ENCODE peak calls at places on chromosomes 2 and 18, in four cellular contexts. S, Q, X and T are unnamed samples.

GRCh38 chr2:180882959-180883358 is 97.4 kb upstream of the UBE2E3 start:
- DNase-seq in S (no peak), Q (no peak), X (no peak), T (no peak)

GRCh38 chr2:240584486-240585031 is 2.0 kb upstream of the CAPN10 start:
- DNase-seq in S (no peak), X (peak; percentile 55), Q (no peak), T (no peak)

GRCh38 chr18:27823053-27823452 is 353.9 kb downstream of the CDH2 start:
- DNase-seq in S (no peak), X (no peak), Q (no peak), T (no peak)

GRCh38 chr18:45248240-45248903 is 366.9 kb upstream of the SLC14A2 start:
- DNase-seq in S (peak; percentile 9), X (peak; percentile 98), Q (peak; percentile 74), T (peak; percentile 80)

GRCh38 chr2:218282173-218282991 is 9.9 kb downstream of the TMBIM1 start:
- DNase-seq in Q (no peak), S (peak; percentile 60), X (peak; percentile 62), T (no peak)

GRCh38 chr18:23115683-23116096 is 19.6 kb upstream of the CABLES1 start:
- DNase-seq in Q (peak; percentile 95), S (peak; percentile 37), X (peak; percentile 98), T (peak; percentile 99)

GRCh38 chr2:102660574-102660973 is 41.2 kb downstream of the SLC9A2 start:
- DNase-seq in S (no peak), X (no peak), Q (no peak), T (no peak)

GRCh38 chr2:190948671-190949070 is 65.3 kb downstream of the STAT1 start:
- DNase-seq in S (no peak), X (peak; percentile 48), Q (no peak), T (peak; percentile 52)

GRCh38 chr2:74917702-74918619 is 40.5 kb upstream of the POLE4 start:
- DNase-seq in Q (peak; percentile 93), X (peak; percentile 74), S (no peak), T (peak; percentile 98)

GRCh38 chr18:40121001-40121400 is 1834.0 kb upstream of the PIK3C3 start:
- DNase-seq in Q (no peak), X (no peak), S (no peak), T (no peak)

GRCh38 chr2:219296631-219297391 is 12.4 kb downstream of the PTPRN start:
- DNase-seq in S (no peak), X (no peak), Q (no peak), T (no peak)

GRCh38 chr2:219299372-219299760 is 9.8 kb downstream of the PTPRN start:
- DNase-seq in S (no peak), X (no peak), Q (no peak), T (no peak)

GRCh38 chr2:219296142-219296541 is 13.1 kb downstream of the PTPRN start:
- DNase-seq in X (no peak), S (no peak), Q (no peak), T (no peak)

GRCh38 chr2:219298759-219299371 is 10.3 kb downstream of the PTPRN start:
- DNase-seq in S (peak; percentile 85), X (peak; percentile 70), Q (no peak), T (peak; percentile 59)

DNA sequence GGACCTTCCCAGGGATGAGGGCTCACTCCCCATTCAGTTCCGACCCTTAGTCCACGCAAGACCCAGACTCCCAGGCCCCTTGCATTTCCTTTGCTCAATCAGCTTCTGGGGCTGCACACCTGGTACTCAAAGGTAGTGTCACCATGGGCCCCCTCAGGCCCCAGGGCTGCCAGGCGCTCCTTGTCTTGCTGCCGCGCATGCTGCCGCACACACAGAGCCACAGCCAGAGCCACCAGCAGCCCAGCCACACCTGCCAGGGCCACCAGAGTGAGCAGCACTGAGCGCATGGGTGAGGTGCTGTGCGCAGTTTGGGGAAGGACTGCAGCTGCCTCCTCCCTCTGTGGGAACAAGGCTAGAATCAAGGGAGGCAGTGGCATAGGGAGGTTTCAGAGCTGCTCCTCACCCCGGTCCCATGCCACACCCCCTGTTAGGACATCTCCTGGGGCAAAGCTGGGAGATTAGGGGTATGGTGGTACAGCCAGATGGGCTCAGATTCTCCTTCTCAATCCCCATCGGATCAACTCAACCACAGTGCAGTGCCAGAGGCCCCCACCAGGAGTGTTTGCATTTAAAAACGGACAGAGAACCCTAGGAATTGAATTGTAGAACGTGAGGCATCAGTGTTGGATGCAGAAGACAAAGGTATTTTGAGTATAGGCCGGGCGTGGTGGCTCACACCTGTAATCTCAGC is 11.3 kb downstream of the PTPRN start:
- DNase-seq in S (no peak), Q (no peak), X (no peak), T (no peak)
- TF ChIP-seq CTCF in S (no peak), Q (peak; percentile 21), X (peak; percentile 36), T (no peak)

DNA sequence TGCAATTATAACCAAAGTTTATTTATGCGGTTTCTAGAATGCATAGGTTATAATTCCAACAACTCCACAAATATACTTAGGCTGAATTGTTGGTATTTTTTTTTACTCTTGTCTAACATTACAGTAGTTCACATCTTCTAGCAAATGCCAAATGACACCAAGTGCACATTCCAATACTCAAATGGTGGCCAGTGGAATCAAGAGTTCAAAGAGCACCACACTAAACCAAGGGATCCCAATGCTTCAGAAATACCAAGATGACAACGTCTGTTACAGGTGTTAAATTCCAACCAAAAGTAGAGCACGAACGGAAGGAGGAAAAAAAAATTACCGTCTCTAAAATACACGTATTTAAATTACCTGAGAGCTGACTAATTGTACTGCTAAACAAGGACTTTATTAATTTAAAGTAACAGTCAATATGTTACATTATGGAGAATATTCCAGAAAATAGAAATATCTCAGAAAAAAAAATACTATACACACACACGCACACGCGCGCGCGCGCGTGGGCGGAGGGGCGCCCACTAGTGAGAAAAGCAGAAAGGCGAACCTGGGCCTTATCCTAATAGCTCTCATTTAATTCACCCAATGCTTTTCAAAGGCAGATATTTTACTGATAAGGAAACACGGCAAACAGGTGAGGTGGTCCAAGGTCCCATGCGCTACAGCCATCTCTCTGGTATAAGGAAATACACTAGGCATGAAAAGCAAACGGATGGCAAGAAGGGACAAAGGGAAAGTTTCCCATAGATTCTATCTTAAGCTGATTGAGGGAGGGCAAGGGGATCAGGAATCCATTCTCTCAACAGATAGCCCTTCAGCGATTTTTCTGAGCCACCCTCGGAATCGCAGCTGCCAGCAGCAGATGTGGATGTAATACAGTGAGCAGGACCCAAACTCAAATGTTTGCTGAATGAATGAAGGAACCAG is 136.5 kb downstream of the TMEM247 start:
- DNase-seq in Q (no peak), S (no peak), X (no peak), T (peak; percentile 0)
- TF ChIP-seq CTCF in Q (peak; percentile 38), S (no peak), X (peak; percentile 32), T (peak; percentile 60)

DNA sequence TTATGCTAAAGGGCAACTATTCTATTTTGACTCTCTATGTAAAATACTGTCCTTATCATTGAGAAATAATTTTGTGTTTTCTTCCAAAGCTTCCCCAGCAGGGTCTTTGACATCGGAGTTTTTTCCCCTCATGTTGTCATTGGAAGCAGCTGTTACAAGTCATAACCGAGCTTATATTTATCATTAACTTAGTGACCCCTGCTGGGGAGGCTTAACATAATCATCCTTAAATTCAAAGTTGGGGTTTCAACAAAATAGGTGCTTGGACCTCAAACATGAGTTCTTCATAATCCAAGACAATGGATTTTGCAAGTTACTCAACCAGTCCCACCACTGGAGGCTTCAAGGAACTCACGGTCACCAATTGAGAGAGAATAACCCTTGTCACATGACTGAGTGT is 330.9 kb downstream of the DCC start:
- DNase-seq in Q (no peak), S (no peak), X (peak; percentile 15), T (no peak)
- TF ChIP-seq CTCF in Q (no peak), S (no peak), X (peak; percentile 33), T (peak; percentile 13)

GRCh38 chr2:11241804-11242203 is 86.5 kb downstream of the SLC66A3 start:
- DNase-seq in X (no peak), S (no peak), Q (no peak), T (no peak)
- TF ChIP-seq CTCF in X (no peak), S (no peak), Q (no peak), T (no peak)